ENCODE peak calls at places on chromosomes 1 and 21, in seven cellular contexts. I is HFF-Myc, V is colonic mucosa, N is chondrocyte, E is fibroblast of mammary gland, W is GM12864, G is PC-3. S is an unnamed sample.

GRCh38 chr1:183635112-183635605 is 424 bp downstream of the ARPC5 start:
- DNase-seq in I (no peak), V (peak; percentile 64), N (no peak), E (no peak), W (no peak), G (no peak), S (peak; percentile 52)

GRCh38 chr1:170881268-170882265 is 53.8 kb upstream of the MROH9 start:
- DNase-seq in I (peak; percentile 24), V (peak; percentile 27), N (no peak), E (peak; percentile 73), W (peak; percentile 3), G (peak; percentile 70), S (peak; percentile 47)

GRCh38 chr21:46352156-46352499 is 28.2 kb downstream of the PCNT start:
- DNase-seq in I (no peak), V (no peak), N (no peak), E (no peak), W (no peak), G (no peak), S (no peak)

GRCh38 chr1:200866521-200866920 is 6.3 kb upstream of the GPR25 start:
- DNase-seq in I (no peak), V (no peak), N (no peak), E (peak; percentile 28), W (peak; percentile 97), G (no peak), S (peak; percentile 58)

GRCh38 chr1:41678141-41678878 is 193.8 kb upstream of the EDN2 start:
- DNase-seq in I (peak; percentile 49), V (no peak), N (no peak), E (peak; percentile 91), W (peak; percentile 33), G (no peak), S (peak; percentile 59)

GRCh38 chr1:18290740-18291412 is 183.3 kb downstream of the IGSF21 start:
- DNase-seq in I (no peak), V (no peak), N (no peak), E (no peak), W (no peak), G (no peak), S (no peak)

GRCh38 chr1:113759341-113760101 is at the start of gene PHTF1:
- DNase-seq in I (no peak), V (peak; percentile 71), N (no peak), E (peak; percentile 76), W (peak; percentile 44), G (peak; percentile 78), S (peak; percentile 82)

GRCh38 chr1:221740941-221741363 is 937 bp downstream of the DUSP10 start:
- DNase-seq in I (no peak), V (no peak), N (no peak), E (peak; percentile 19), W (no peak), G (peak; percentile 14), S (no peak)

GRCh38 chr1:224615861-224616760 is at the start of gene CNIH3:
- DNase-seq in I (peak; percentile 90), V (no peak), N (no peak), E (peak; percentile 84), W (no peak), G (peak; percentile 75), S (peak; percentile 94)

GRCh38 chr1:223223091-223223995 is 80.3 kb upstream of the TLR5 start:
- DNase-seq in I (no peak), V (no peak), N (no peak), E (no peak), W (no peak), G (no peak), S (no peak)

GRCh38 chr21:17003763-17004373 is 509.0 kb upstream of the CXADR start:
- DNase-seq in I (no peak), V (no peak), N (no peak), E (peak; percentile 18), W (no peak), G (no peak), S (peak; percentile 17)

GRCh38 chr21:45455321-45456013 is 50.5 kb downstream of the COL18A1 start:
- DNase-seq in I (no peak), V (no peak), N (peak; percentile 77), E (peak; percentile 42), W (no peak), G (peak; percentile 69), S (no peak)

GRCh38 chr1:73673980-73674379 is 524.0 kb downstream of the LRRIQ3 start:
- DNase-seq in I (no peak), V (no peak), N (no peak), E (no peak), W (no peak), G (no peak), S (no peak)

GRCh38 chr1:164664127-164664526 is 105.1 kb downstream of the PBX1 start:
- DNase-seq in I (no peak), V (no peak), N (no peak), E (no peak), W (no peak), G (no peak), S (no peak)

GRCh38 chr1:239810071-239810481 is 281.6 kb upstream of the FMN2 start:
- DNase-seq in I (no peak), V (no peak), N (no peak), E (peak; percentile 34), W (no peak), G (no peak), S (no peak)

GRCh38 chr1:33005117-33005811 is 31.4 kb downstream of the AK2 start:
- DNase-seq in I (no peak), V (no peak), N (no peak), E (no peak), W (no peak), G (no peak), S (no peak)

GRCh38 chr1:33009561-33009960 is 27.1 kb downstream of the AK2 start:
- DNase-seq in I (no peak), V (no peak), N (no peak), E (no peak), W (no peak), G (no peak), S (no peak)

GRCh38 chr1:33008051-33008914 is 28.4 kb downstream of the AK2 start:
- DNase-seq in I (no peak), V (no peak), N (no peak), E (no peak), W (no peak), G (peak; percentile 68), S (no peak)

GRCh38 chr1:33005812-33006465 is 30.7 kb downstream of the AK2 start:
- DNase-seq in I (no peak), V (no peak), N (no peak), E (no peak), W (no peak), G (no peak), S (no peak)

DNA sequence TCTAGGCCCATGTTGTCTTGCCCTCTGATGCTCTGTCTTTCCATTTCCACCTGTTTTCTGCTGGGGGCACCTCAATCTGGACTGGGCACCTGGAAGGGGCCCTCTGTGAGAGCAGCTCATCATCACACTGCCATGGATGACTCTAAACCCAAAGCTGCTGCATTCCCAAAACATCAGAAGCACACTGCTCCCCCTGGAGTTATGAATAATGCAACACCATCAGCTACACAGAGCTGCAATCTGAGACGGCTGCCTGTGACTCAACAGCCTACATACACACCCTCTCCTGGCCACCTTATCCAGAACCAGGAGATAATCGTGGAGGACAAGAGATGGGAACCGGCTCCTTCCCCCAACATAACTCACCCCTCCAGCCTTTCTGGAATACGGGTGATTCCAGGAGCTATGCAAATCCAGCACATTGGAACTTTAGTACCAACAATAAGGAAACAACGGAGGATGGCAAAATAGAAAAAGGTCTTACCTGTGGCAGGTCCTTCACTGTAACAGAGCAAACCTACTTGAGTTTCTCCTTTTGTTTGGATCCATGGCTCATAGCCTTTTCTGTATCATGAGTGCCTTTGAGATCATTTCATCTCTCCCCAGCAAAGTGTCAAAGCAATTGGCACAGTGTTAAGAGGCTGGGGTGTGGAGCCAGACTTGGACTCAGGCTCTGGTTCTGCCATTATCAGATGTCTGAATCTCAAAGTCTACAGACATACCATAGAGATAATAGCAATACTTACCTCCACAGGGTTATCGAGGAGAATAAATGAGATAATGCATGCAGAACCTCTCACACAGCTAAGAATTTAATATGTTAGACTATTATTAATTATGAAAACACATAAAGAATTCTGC is 29.3 kb downstream of the AK2 start:
- DNase-seq in I (peak; percentile 75), V (no peak), N (no peak), E (peak; percentile 95), W (no peak), G (peak; percentile 93), S (peak; percentile 86)
- TF ChIP-seq CTCF in I (peak; percentile 58), V (no peak), N (peak; percentile 83), E (peak; percentile 78), W (peak; percentile 25), G (peak; percentile 86), S (peak; percentile 63)

GRCh38 chr1:11320153-11320936 is 47.3 kb downstream of the UBIAD1 start:
- DNase-seq in I (no peak), V (peak; percentile 20), N (no peak), E (no peak), W (no peak), G (peak; percentile 40), S (no peak)
- TF ChIP-seq CTCF in I (peak; percentile 78), V (peak; percentile 33), N (peak; percentile 75), E (peak; percentile 48), W (peak; percentile 86), G (peak; percentile 83), S (peak; percentile 48)

GRCh38 chr1:3785458-3786157 is 10.7 kb downstream of the LRRC47 start:
- DNase-seq in I (no peak), V (peak; percentile 44), N (no peak), E (no peak), W (no peak), G (peak; percentile 49), S (no peak)
- TF ChIP-seq CTCF in I (peak; percentile 25), V (peak; percentile 39), N (peak; percentile 55), E (peak; percentile 29), W (peak; percentile 23), G (peak; percentile 77), S (peak; percentile 16)

DNA sequence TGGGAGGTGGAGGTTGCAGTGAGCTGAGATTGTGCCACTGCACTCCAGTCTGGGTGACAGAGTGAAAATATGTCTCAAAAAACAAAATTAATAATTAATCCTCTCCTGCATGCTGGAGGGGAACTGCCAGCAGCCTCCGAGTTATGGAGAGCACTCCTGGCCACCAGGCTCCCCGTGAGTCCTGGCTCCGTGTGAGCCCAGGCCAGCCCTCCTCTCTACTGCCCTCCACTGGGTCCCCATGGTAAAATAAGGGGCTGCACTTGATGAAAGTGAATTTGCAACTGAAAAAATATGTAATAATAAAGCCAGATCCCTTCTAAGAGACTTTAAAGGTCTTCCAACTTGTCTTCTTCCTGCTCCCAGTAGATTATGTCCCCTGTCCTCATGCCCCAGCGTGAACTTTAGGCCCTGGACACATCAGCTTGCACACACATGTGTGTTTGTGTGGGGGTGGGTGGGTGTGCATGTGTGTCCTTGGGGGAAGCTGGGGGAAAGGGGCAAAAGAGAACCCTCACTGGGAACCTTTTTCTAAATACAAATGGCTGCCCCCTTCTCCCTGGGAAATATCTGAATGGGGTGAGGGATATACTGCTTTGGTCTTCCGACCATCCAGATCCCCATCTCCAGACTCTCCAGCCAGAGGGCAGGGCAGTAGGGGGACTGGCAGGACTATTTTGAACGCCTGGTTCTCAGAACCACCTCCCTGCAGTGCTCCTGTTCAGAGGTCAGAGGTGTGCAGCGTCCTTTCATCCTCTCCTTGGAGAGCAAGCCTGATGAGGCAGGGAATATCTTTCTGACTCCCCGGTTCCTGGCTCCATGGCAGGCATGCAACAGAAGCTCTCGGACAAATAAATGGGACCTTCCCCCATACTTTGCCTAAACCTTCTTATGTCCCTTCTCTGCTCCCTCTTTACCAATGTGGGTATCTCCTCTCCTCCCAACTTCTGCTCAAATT is 26.2 kb downstream of the NEK2 start:
- DNase-seq in I (no peak), V (peak; percentile 45), N (peak; percentile 40), E (peak; percentile 28), W (no peak), G (peak; percentile 32), S (no peak)
- TF ChIP-seq CTCF in I (peak; percentile 49), V (no peak), N (no peak), E (peak; percentile 47), W (peak; percentile 48), G (peak; percentile 41), S (peak; percentile 41)

GRCh38 chr1:195897072-195897471 is 711.2 kb downstream of the KCNT2 start:
- DNase-seq in I (no peak), V (no peak), N (no peak), E (no peak), W (no peak), G (peak; percentile 22), S (no peak)
- TF ChIP-seq CTCF in I (no peak), V (no peak), N (peak; percentile 22), E (no peak), W (no peak), G (peak; percentile 31), S (no peak)